ENCODE peak calls at places on chromosomes 11 and 22, in five cellular contexts. R is tibial nerve, W is transverse colon, Z is GM12878, J is ovary. Y is an unnamed sample.

GRCh38 chr22:43563571-43563970 is 151.8 kb downstream of the MPPED1 start:
- DNase-seq in J (no peak), W (no peak), Z (no peak), R (no peak), Y (no peak)

GRCh38 chr22:20616451-20617043 is 109.1 kb downstream of the MED15 start:
- DNase-seq in J (no peak), Z (no peak), R (no peak), W (no peak), Y (no peak)

GRCh38 chr22:50621491-50621880 is 6.5 kb downstream of the ARSA start:
- DNase-seq in Z (peak), W (peak), R (no peak), J (no peak), Y (no peak)

GRCh38 chr11:17439316-17439782 is 37.3 kb downstream of the ABCC8 start:
- DNase-seq in W (no peak), Z (no peak), J (no peak), R (no peak), Y (no peak)

GRCh38 chr11:96168623-96169022 is 174.4 kb downstream of the MAML2 start:
- DNase-seq in W (no peak), R (peak), Z (no peak), J (peak), Y (no peak)

GRCh38 chr22:38704568-38705234 is 1.0 kb upstream of the GTPBP1 start:
- DNase-seq in J (no peak), Z (no peak), W (no peak), R (no peak), Y (no peak)

GRCh38 chr11:123301696-123302400 is 106.8 kb upstream of the CLMP start:
- DNase-seq in R (peak), W (peak), J (peak), Z (peak), Y (peak)

GRCh38 chr22:26008587-26008986 is 160.7 kb upstream of the SEZ6L start:
- DNase-seq in R (no peak), Z (no peak), J (no peak), W (no peak), Y (no peak)

GRCh38 chr11:65379698-65380459 is 2.6 kb downstream of the SLC25A45 start:
- DNase-seq in Z (no peak), W (no peak), R (no peak), J (no peak), Y (no peak)

GRCh38 chr11:117657801-117658200 is 139.2 kb downstream of the DSCAML1 start:
- DNase-seq in W (no peak), Z (no peak), R (no peak), J (no peak), Y (no peak)

GRCh38 chr22:38505595-38506117 is 455 bp downstream of the DDX17 start:
- DNase-seq in J (peak), Z (no peak), R (peak), W (peak), Y (peak)

GRCh38 chr11:71442880-71443279 is 5.3 kb downstream of the DHCR7 start:
- DNase-seq in Z (no peak), W (no peak), J (peak), R (no peak), Y (no peak)

GRCh38 chr22:17974087-17974486 is 50.3 kb downstream of the MICAL3 start:
- DNase-seq in R (no peak), J (no peak), Z (no peak), W (no peak), Y (no peak)

GRCh38 chr11:111327908-111328624 is 29.7 kb downstream of the POU2AF3 start:
- DNase-seq in J (no peak), Z (no peak), R (no peak), W (no peak), Y (peak)

GRCh38 chr11:57303280-57303989 is 21.3 kb downstream of the TNKS1BP1 start:
- DNase-seq in W (no peak), R (no peak), J (no peak), Z (no peak), Y (no peak)

GRCh38 chr11:118343981-118344521 is at the start of gene CD3G:
- DNase-seq in W (peak), J (no peak), R (no peak), Z (no peak), Y (no peak)

GRCh38 chr11:91776660-91777059 is 448.0 kb upstream of the FAT3 start:
- DNase-seq in J (no peak), W (no peak), R (no peak), Z (no peak), Y (no peak)

GRCh38 chr11:126637800-126638175 is 282.3 kb downstream of the ST3GAL4 start:
- DNase-seq in Z (no peak), R (no peak), J (no peak), W (no peak), Y (no peak)

GRCh38 chr22:25437414-25438160 is 126.9 kb upstream of the GRK3 start:
- DNase-seq in R (no peak), Z (no peak), W (no peak), J (no peak), Y (no peak)

GRCh38 chr11:26649884-26650283 is 72.0 kb downstream of the SLC5A12 start:
- DNase-seq in W (peak), J (no peak), R (peak), Z (peak), Y (no peak)

GRCh38 chr22:42720263-42721044 is at the start of gene A4GALT:
- DNase-seq in Z (no peak), W (no peak), J (no peak), R (no peak), Y (peak)

GRCh38 chr22:37501610-37502341 is 15.6 kb upstream of the MFNG start:
- DNase-seq in R (peak), J (peak), Z (no peak), W (peak), Y (peak)

GRCh38 chr11:132373405-132374141 is 1003.2 kb downstream of the NTM start:
- DNase-seq in R (no peak), Z (no peak), J (no peak), W (no peak), Y (no peak)

GRCh38 chr11:74675761-74676160 is 55.5 kb downstream of the CHRDL2 start:
- DNase-seq in Z (no peak), W (no peak), J (no peak), R (no peak), Y (no peak)

GRCh38 chr11:47768090-47768620 is 1.0 kb upstream of the FNBP4 start:
- DNase-seq in J (peak), W (peak), R (peak), Z (no peak), Y (peak)
- TF ChIP-seq POLR2A in J (peak), W (peak), R (peak), Z (no peak), Y (peak)

GRCh38 chr11:24142062-24142461 is 354.8 kb upstream of the LUZP2 start:
- DNase-seq in R (no peak), J (no peak), Z (no peak), W (no peak), Y (no peak)
- TF ChIP-seq EP300 in R (no peak), J (no peak), Z (no peak), W (no peak), Y (no peak)

GRCh38 chr22:40178417-40179409 is 988 bp downstream of the TNRC6B start:
- DNase-seq in Z (no peak), J (no peak), W (peak), R (peak), Y (peak)
- TF ChIP-seq POLR2A in Z (peak), J (no peak), W (no peak), R (no peak), Y (no peak)

GRCh38 chr11:69442807-69443137 is 38.7 kb upstream of the LINC01488 start:
- DNase-seq in W (no peak), Z (no peak), J (no peak), R (no peak), Y (no peak)
- TF ChIP-seq EP300 in W (no peak), Z (no peak), J (no peak), R (no peak), Y (no peak)

GRCh38 chr22:45159652-45160462 is 3.9 kb upstream of the NUP50 start:
- DNase-seq in J (no peak), W (peak), Z (no peak), R (no peak), Y (no peak)
- TF ChIP-seq POLR2A in J (no peak), W (no peak), Z (no peak), R (no peak), Y (no peak)

GRCh38 chr11:12271241-12271640 is 106.1 kb upstream of the PARVA start:
- DNase-seq in J (no peak), Z (no peak), W (no peak), R (no peak), Y (peak)
- TF ChIP-seq EP300 in J (no peak), Z (no peak), W (no peak), R (no peak), Y (no peak)